ENCODE peak calls at places on chromosomes 5 and 9, in eight cellular contexts. A is WTC11; S is EL; M is astrocyte of the spinal cord; T is DMS153; F is activated CD8-positive, alpha-beta memory T cell treated with anti-CD3 and anti-CD28 coated beads for 48 hours; W is NCI-H1105 treated with DMSO at 0.1 percent for 48 hours; H is left ventricle myocardium inferior. Y is an unnamed sample.
A peak's percentile ranks its signal among the peaks of the same experiment; 100 is the strongest.

GRCh38 chr9:128420060-128420650 is 502 bp upstream of the CERCAM start:
- DNase-seq in A (peak; percentile 63), S (peak; percentile 77), M (peak; percentile 60), T (no peak), F (peak; percentile 52), W (peak; percentile 45), H (peak; percentile 76), Y (peak; percentile 10)

GRCh38 chr5:139660916-139661814 is 13.0 kb downstream of the CXXC5 start:
- DNase-seq in A (no peak), S (peak; percentile 95), M (peak; percentile 97), T (no peak), F (no peak), W (no peak), H (peak; percentile 82), Y (no peak)

GRCh38 chr5:94983861-94984535 is 300.9 kb downstream of the MCTP1 start:
- DNase-seq in A (no peak), S (peak; percentile 61), M (peak; percentile 56), T (no peak), F (no peak), W (no peak), H (no peak), Y (no peak)

GRCh38 chr9:34252670-34253459 is 74.0 kb downstream of the UBAP1 start:
- DNase-seq in A (peak; percentile 81), S (peak; percentile 62), M (peak; percentile 51), T (peak; percentile 27), F (peak; percentile 41), W (peak; percentile 39), H (peak; percentile 61), Y (no peak)

GRCh38 chr5:38871790-38872551 is 26.2 kb downstream of the OSMR start:
- DNase-seq in A (no peak), S (peak; percentile 97), M (peak; percentile 97), T (no peak), F (no peak), W (no peak), H (no peak), Y (no peak)

GRCh38 chr9:85483214-85483613 is 258.5 kb downstream of the AGTPBP1 start:
- DNase-seq in A (no peak), S (no peak), M (peak; percentile 4), T (no peak), F (no peak), W (peak; percentile 21), H (no peak), Y (no peak)

GRCh38 chr5:56677693-56678092 is 137.7 kb upstream of the MAP3K1 start:
- DNase-seq in A (no peak), S (peak; percentile 20), M (no peak), T (no peak), F (no peak), W (no peak), H (no peak), Y (no peak)

GRCh38 chr5:65041296-65042158 is 272.8 kb downstream of the CWC27 start:
- DNase-seq in A (no peak), S (peak; percentile 64), M (peak; percentile 32), T (no peak), F (no peak), W (no peak), H (no peak), Y (no peak)

GRCh38 chr9:108053555-108054061 is 564.0 kb upstream of the KLF4 start:
- DNase-seq in A (no peak), S (peak; percentile 65), M (peak; percentile 94), T (peak; percentile 37), F (no peak), W (peak; percentile 27), H (peak; percentile 67), Y (no peak)

GRCh38 chr9:130446111-130446861 is 1.5 kb downstream of the ASS1 start:
- DNase-seq in A (peak; percentile 52), S (peak; percentile 93), M (peak; percentile 90), T (no peak), F (no peak), W (no peak), H (peak; percentile 89), Y (no peak)

GRCh38 chr5:107359033-107359915 is 311.5 kb downstream of the EFNA5 start:
- DNase-seq in A (no peak), S (peak; percentile 50), M (peak; percentile 45), T (no peak), F (no peak), W (no peak), H (no peak), Y (no peak)

GRCh38 chr5:163409384-163409783 is 28.0 kb upstream of the CCNG1 start:
- DNase-seq in A (no peak), S (no peak), M (no peak), T (no peak), F (no peak), W (no peak), H (no peak), Y (no peak)

GRCh38 chr5:147413266-147413665 is 96.6 kb downstream of the DPYSL3 start:
- DNase-seq in A (no peak), S (no peak), M (peak; percentile 66), T (no peak), F (no peak), W (no peak), H (no peak), Y (no peak)

GRCh38 chr5:6372251-6373080 is 5.9 kb downstream of the MED10 start:
- DNase-seq in A (no peak), S (no peak), M (no peak), T (no peak), F (no peak), W (no peak), H (no peak), Y (no peak)

GRCh38 chr5:8059337-8059736 is 190.4 kb downstream of the MTRR start:
- DNase-seq in A (no peak), S (no peak), M (no peak), T (no peak), F (no peak), W (no peak), H (no peak), Y (no peak)

GRCh38 chr5:35853652-35854051 is 3.0 kb upstream of the IL7R start:
- DNase-seq in A (no peak), S (no peak), M (no peak), T (no peak), F (no peak), W (no peak), H (no peak), Y (no peak)

GRCh38 chr5:68423154-68423811 is 207.7 kb downstream of the PIK3R1 start:
- DNase-seq in A (no peak), S (no peak), M (no peak), T (no peak), F (no peak), W (no peak), H (no peak), Y (no peak)

GRCh38 chr5:72234265-72234700 is 85.8 kb downstream of the MRPS27 start:
- DNase-seq in A (no peak), S (peak; percentile 73), M (peak; percentile 77), T (no peak), F (no peak), W (no peak), H (no peak), Y (peak; percentile 29)

GRCh38 chr5:110053205-110053604 is 363.5 kb downstream of the MAN2A1 start:
- DNase-seq in A (no peak), S (no peak), M (no peak), T (no peak), F (no peak), W (no peak), H (no peak), Y (no peak)

GRCh38 chr5:96582343-96582742 is 79.8 kb upstream of the CAST start:
- DNase-seq in A (no peak), S (peak; percentile 4), M (peak; percentile 52), T (peak; percentile 49), F (no peak), W (peak; percentile 68), H (no peak), Y (no peak)

GRCh38 chr9:1956958-1957357 is 58.2 kb upstream of the SMARCA2 start:
- DNase-seq in A (no peak), S (no peak), M (no peak), T (no peak), F (no peak), W (no peak), H (no peak), Y (no peak)

GRCh38 chr5:170482511-170482910 is 21.3 kb upstream of the KCNIP1 start:
- DNase-seq in A (no peak), S (no peak), M (no peak), T (no peak), F (no peak), W (no peak), H (no peak), Y (no peak)

GRCh38 chr5:87321605-87322004 is 53.9 kb downstream of the RASA1 start:
- DNase-seq in A (no peak), S (no peak), M (no peak), T (no peak), F (no peak), W (no peak), H (no peak), Y (no peak)

GRCh38 chr5:131810510-131811249 is 13.9 kb upstream of the FNIP1 start:
- DNase-seq in A (peak; percentile 15), S (peak; percentile 19), M (no peak), T (no peak), F (no peak), W (peak; percentile 0), H (no peak), Y (no peak)

GRCh38 chr9:91937031-91937430 is 13.0 kb downstream of the ROR2 start:
- DNase-seq in A (no peak), S (no peak), M (no peak), T (no peak), F (no peak), W (no peak), H (no peak), Y (no peak)

GRCh38 chr5:143174714-143175398 is 228.6 kb downstream of the NR3C1 start:
- DNase-seq in A (no peak), S (peak; percentile 28), M (peak; percentile 32), T (no peak), F (no peak), W (no peak), H (no peak), Y (no peak)

GRCh38 chr5:115297043-115297442 is 589 bp upstream of the CCDC112 start:
- DNase-seq in A (no peak), S (peak; percentile 14), M (peak; percentile 18), T (no peak), F (no peak), W (no peak), H (no peak), Y (no peak)

GRCh38 chr9:27503623-27504022 is 20.5 kb upstream of the IFNK start:
- DNase-seq in A (no peak), S (no peak), M (no peak), T (no peak), F (no peak), W (no peak), H (no peak), Y (no peak)

GRCh38 chr5:159395202-159395601 is 64.9 kb upstream of the IL12B start:
- DNase-seq in A (no peak), S (no peak), M (no peak), T (no peak), F (no peak), W (no peak), H (no peak), Y (no peak)

GRCh38 chr5:180233729-180234128 is 24.7 kb upstream of the RASGEF1C start:
- DNase-seq in A (no peak), S (no peak), M (no peak), T (no peak), F (no peak), W (no peak), H (no peak), Y (no peak)

GRCh38 chr5:76475358-76475757 is 72.3 kb downstream of the IQGAP2 start:
- DNase-seq in A (no peak), S (no peak), M (no peak), T (no peak), F (no peak), W (no peak), H (no peak), Y (no peak)

GRCh38 chr9:80796662-80797426 is 892.5 kb downstream of the TLE1 start:
- DNase-seq in A (no peak), S (no peak), M (no peak), T (no peak), F (no peak), W (no peak), H (no peak), Y (no peak)